ENCODE peak calls at places on chromosomes 13 and 19, in eight cellular contexts. E is fibroblast of lung; O is stimulated activated CD4-positive, alpha-beta T cell treated with anti-CD3 and anti-CD28 coated beads, Interleukin-1b, Interleukin-23, amount 100 ng/mL, for 1 hour; C is progenitor cell of endocrine pancreas; I is germinal center; W is NB4; T is endothelial cell; B is M059J. Q is an unnamed sample.

GRCh38 chr13:27852491-27852890 is 60.2 kb downstream of the GSX1 start:
- DNase-seq in E (no peak), O (no peak), C (no peak), I (no peak), W (no peak), T (no peak), B (no peak), Q (no peak)

GRCh38 chr19:45419396-45419795 is 4.3 kb downstream of the ERCC1 start:
- DNase-seq in E (no peak), O (no peak), C (no peak), I (peak), W (peak), T (no peak), B (no peak), Q (no peak)

GRCh38 chr13:54185785-54186184 is 1157.2 kb downstream of the OLFM4 start:
- DNase-seq in E (no peak), O (no peak), C (no peak), I (no peak), W (peak), T (peak), B (no peak), Q (no peak)

GRCh38 chr19:37007587-37008220 is 70.5 kb upstream of the ZNF420 start:
- DNase-seq in E (peak), O (no peak), C (no peak), I (peak), W (no peak), T (no peak), B (no peak), Q (no peak)

GRCh38 chr13:35005051-35005450 is 63.0 kb downstream of the NBEA start:
- DNase-seq in E (no peak), O (no peak), C (no peak), I (no peak), W (no peak), T (no peak), B (no peak), Q (no peak)

GRCh38 chr19:38733493-38734175 is 10.6 kb downstream of the CAPN12 start:
- DNase-seq in E (no peak), O (no peak), C (no peak), I (no peak), W (peak), T (no peak), B (peak), Q (no peak)

GRCh38 chr19:3404324-3405260 is 38.2 kb downstream of the NFIC start:
- DNase-seq in E (peak), O (no peak), C (no peak), I (no peak), W (no peak), T (no peak), B (peak), Q (no peak)

GRCh38 chr13:23724196-23724970 is 154.2 kb downstream of the TNFRSF19 start:
- DNase-seq in E (no peak), O (no peak), C (no peak), I (no peak), W (no peak), T (no peak), B (peak), Q (no peak)

GRCh38 chr13:29472317-29472961 is 123.0 kb downstream of the SLC7A1 start:
- DNase-seq in E (peak), O (no peak), C (peak), I (peak), W (peak), T (peak), B (peak), Q (no peak)

GRCh38 chr19:58543826-58544590 is at the start of gene TRIM28:
- DNase-seq in E (peak), O (peak), C (peak), I (peak), W (peak), T (peak), B (peak), Q (no peak)

GRCh38 chr19:37986048-37986750 is 79.2 kb downstream of the SIPA1L3 start:
- DNase-seq in E (no peak), O (no peak), C (no peak), I (no peak), W (peak), T (no peak), B (no peak), Q (no peak)

GRCh38 chr13:50016421-50016820 is 1.2 kb downstream of the KCNRG start:
- DNase-seq in E (peak), O (no peak), C (no peak), I (no peak), W (no peak), T (no peak), B (no peak), Q (no peak)

GRCh38 chr13:41053384-41053826 is 7.9 kb upstream of the WBP4 start:
- DNase-seq in E (peak), O (no peak), C (no peak), I (no peak), W (peak), T (no peak), B (peak), Q (no peak)

GRCh38 chr13:48817166-48817802 is 158.4 kb upstream of the FNDC3A start:
- DNase-seq in E (no peak), O (no peak), C (no peak), I (no peak), W (no peak), T (no peak), B (peak), Q (no peak)

GRCh38 chr19:42357290-42357689 is 31.9 kb downstream of the MEGF8 start:
- DNase-seq in E (no peak), O (no peak), C (no peak), I (no peak), W (no peak), T (no peak), B (no peak), Q (no peak)

GRCh38 chr19:5356918-5357317 is 16.3 kb upstream of the PTPRS start:
- DNase-seq in E (no peak), O (no peak), C (no peak), I (no peak), W (no peak), T (no peak), B (peak), Q (no peak)

GRCh38 chr13:22665531-22665930 is 515.2 kb upstream of the SGCG start:
- DNase-seq in E (no peak), O (no peak), C (no peak), I (no peak), W (no peak), T (no peak), B (no peak), Q (no peak)

GRCh38 chr19:31448221-31448657 is 99.0 kb upstream of the TSHZ3 start:
- DNase-seq in E (peak), O (no peak), C (no peak), I (no peak), W (no peak), T (no peak), B (peak), Q (no peak)

GRCh38 chr19:11496391-11497163 is 9.1 kb downstream of the ZNF653 start:
- DNase-seq in E (peak), O (no peak), C (peak), I (peak), W (peak), T (peak), B (peak), Q (no peak)

GRCh38 chr13:27917121-27917947 is 2.5 kb upstream of the PDX1 start:
- DNase-seq in E (no peak), O (no peak), C (peak), I (no peak), W (peak), T (no peak), B (no peak), Q (no peak)

GRCh38 chr19:49425922-49426592 is 869 bp downstream of the GFY start:
- DNase-seq in E (no peak), O (no peak), C (no peak), I (no peak), W (peak), T (no peak), B (no peak), Q (no peak)

GRCh38 chr13:114224201-114224600 is 10.5 kb upstream of the CDC16 start:
- DNase-seq in E (no peak), O (no peak), C (no peak), I (no peak), W (no peak), T (no peak), B (no peak), Q (no peak)

GRCh38 chr19:426725-427445 is 17.9 kb upstream of the C2CD4C start:
- DNase-seq in E (no peak), O (no peak), C (no peak), I (no peak), W (peak), T (no peak), B (no peak), Q (no peak)

GRCh38 chr19:44051654-44052402 is at the start of gene ZNF223:
- DNase-seq in E (peak), O (no peak), C (peak), I (peak), W (peak), T (peak), B (peak), Q (peak)

GRCh38 chr19:50242586-50242985 is 39.2 kb downstream of the MYH14 start:
- DNase-seq in E (no peak), O (no peak), C (no peak), I (no peak), W (no peak), T (no peak), B (peak), Q (no peak)

GRCh38 chr13:102399791-102400618 is 1.8 kb downstream of the FGF14 start:
- DNase-seq in E (peak), O (no peak), C (no peak), I (peak), W (no peak), T (peak), B (no peak), Q (no peak)

GRCh38 chr13:39035204-39035603 is 2.7 kb downstream of the PROSER1 start:
- DNase-seq in E (no peak), O (no peak), C (no peak), I (no peak), W (peak), T (no peak), B (no peak), Q (no peak)

GRCh38 chr13:96091164-96091931 is 1.4 kb downstream of the HS6ST3 start:
- DNase-seq in E (no peak), O (no peak), C (peak), I (peak), W (no peak), T (peak), B (peak), Q (no peak)

GRCh38 chr19:54190942-54191670 is at the start of gene TSEN34:
- DNase-seq in E (peak), O (peak), C (peak), I (peak), W (peak), T (peak), B (peak), Q (no peak)

GRCh38 chr13:104256701-104257100 is 1190.5 kb upstream of the SLC10A2 start:
- DNase-seq in E (no peak), O (no peak), C (no peak), I (no peak), W (no peak), T (no peak), B (no peak), Q (no peak)

GRCh38 chr19:49456351-49456750 is 3.3 kb downstream of the ALDH16A1 start:
- DNase-seq in E (no peak), O (no peak), C (no peak), I (no peak), W (no peak), T (no peak), B (no peak), Q (no peak)

GRCh38 chr13:71758823-71759222 is 108.2 kb downstream of the DACH1 start:
- DNase-seq in E (no peak), O (no peak), C (no peak), I (no peak), W (no peak), T (no peak), B (no peak), Q (no peak)

GRCh38 chr13:112240076-112240475 is 136.1 kb upstream of the SPACA7 start:
- DNase-seq in E (no peak), O (no peak), C (no peak), I (no peak), W (no peak), T (no peak), B (no peak), Q (no peak)

GRCh38 chr19:16386619-16387240 is 62.1 kb downstream of the KLF2 start:
- DNase-seq in E (peak), O (no peak), C (no peak), I (peak), W (peak), T (peak), B (peak), Q (no peak)

GRCh38 chr13:32669030-32669646 is 82.9 kb downstream of the PDS5B start:
- DNase-seq in E (peak), O (no peak), C (no peak), I (peak), W (peak), T (peak), B (peak), Q (no peak)